ENCODE peak calls at places on chromosome 5, in ten cellular contexts. B is CD8-positive, alpha-beta memory T cell; A is iPS DF 6.9; W is body of pancreas; K is thyroid gland; U is A549; F is AG04450; M is esophagus squamous epithelium; Y is HCT116; N is heart left ventricle. Q is an unnamed sample.

GRCh38 chr5:103778915-103779314 is 216.3 kb upstream of the NUDT12 start:
- DNase-seq in B (peak), A (no peak), W (no peak), K (no peak), U (no peak), F (no peak), M (no peak), Y (no peak), N (no peak), Q (no peak)

GRCh38 chr5:51279983-51280382 is 103.3 kb upstream of the ISL1 start:
- DNase-seq in B (no peak), A (no peak), W (no peak), K (peak), U (no peak), F (no peak), M (no peak), Y (no peak), N (no peak), Q (no peak)

GRCh38 chr5:112691758-112692157 is 45.9 kb upstream of the APC start:
- DNase-seq in B (no peak), A (no peak), W (peak), K (no peak), U (peak), F (no peak), M (no peak), Y (no peak), N (no peak), Q (peak)

GRCh38 chr5:68177676-68178075 is 37.9 kb upstream of the PIK3R1 start:
- DNase-seq in B (no peak), A (no peak), W (no peak), K (no peak), U (no peak), F (no peak), M (no peak), Y (no peak), N (no peak), Q (peak)

GRCh38 chr5:59485104-59485503 is 408.4 kb downstream of the PDE4D start:
- DNase-seq in B (no peak), A (no peak), W (no peak), K (no peak), U (no peak), F (no peak), M (no peak), Y (no peak), N (no peak), Q (no peak)

GRCh38 chr5:167764650-167765289 is 526.7 kb upstream of the WWC1 start:
- DNase-seq in B (no peak), A (no peak), W (no peak), K (no peak), U (no peak), F (no peak), M (no peak), Y (no peak), N (no peak), Q (no peak)

GRCh38 chr5:1495525-1495897 is 28.2 kb downstream of the LPCAT1 start:
- DNase-seq in B (no peak), A (no peak), W (no peak), K (no peak), U (no peak), F (no peak), M (no peak), Y (no peak), N (no peak), Q (no peak)

GRCh38 chr5:160169326-160169725 is 50.1 kb upstream of the PWWP2A start:
- DNase-seq in B (no peak), A (no peak), W (no peak), K (no peak), U (no peak), F (peak), M (no peak), Y (no peak), N (peak), Q (no peak)

GRCh38 chr5:10658265-10658664 is 94.4 kb downstream of the ANKRD33B start:
- DNase-seq in B (no peak), A (no peak), W (no peak), K (no peak), U (no peak), F (no peak), M (no peak), Y (no peak), N (no peak), Q (no peak)

GRCh38 chr5:137627293-137627692 is 108.6 kb downstream of the KLHL3 start:
- DNase-seq in B (no peak), A (no peak), W (peak), K (no peak), U (no peak), F (no peak), M (no peak), Y (no peak), N (no peak), Q (no peak)

GRCh38 chr5:120684213-120684612 is 220.1 kb downstream of the PRR16 start:
- DNase-seq in B (no peak), A (no peak), W (no peak), K (no peak), U (no peak), F (no peak), M (no peak), Y (peak), N (no peak), Q (no peak)

GRCh38 chr5:32027717-32028321 is 146.3 kb downstream of the GOLPH3 start:
- DNase-seq in B (no peak), A (no peak), W (peak), K (peak), U (peak), F (peak), M (no peak), Y (peak), N (peak), Q (peak)

GRCh38 chr5:36948041-36948440 is 71.5 kb downstream of the NIPBL start:
- DNase-seq in B (no peak), A (no peak), W (no peak), K (no peak), U (no peak), F (peak), M (no peak), Y (no peak), N (no peak), Q (peak)

GRCh38 chr5:15889001-15889400 is 290.6 kb downstream of the MARCHF11 start:
- DNase-seq in B (no peak), A (no peak), W (no peak), K (no peak), U (no peak), F (no peak), M (no peak), Y (no peak), N (no peak), Q (no peak)

GRCh38 chr5:9069650-9070049 is 476.2 kb downstream of the SEMA5A start:
- DNase-seq in B (no peak), A (no peak), W (no peak), K (no peak), U (no peak), F (peak), M (no peak), Y (no peak), N (no peak), Q (no peak)

GRCh38 chr5:39699164-39699563 is 274.4 kb upstream of the DAB2 start:
- DNase-seq in B (no peak), A (no peak), W (no peak), K (no peak), U (no peak), F (no peak), M (no peak), Y (no peak), N (no peak), Q (no peak)

GRCh38 chr5:164175083-164175482 is 669.7 kb downstream of the MAT2B start:
- DNase-seq in B (no peak), A (no peak), W (no peak), K (no peak), U (no peak), F (no peak), M (no peak), Y (no peak), N (no peak), Q (no peak)

GRCh38 chr5:112419050-112419595 is at the start of gene EPB41L4A:
- DNase-seq in B (no peak), A (no peak), W (peak), K (peak), U (peak), F (no peak), M (no peak), Y (no peak), N (peak), Q (peak)

GRCh38 chr5:181149806-181150733 is 2.7 kb downstream of the OR2V2 start:
- DNase-seq in B (no peak), A (no peak), W (no peak), K (no peak), U (no peak), F (no peak), M (no peak), Y (no peak), N (no peak), Q (no peak)

GRCh38 chr5:373710-374602 is 52.4 kb downstream of the AHRR start:
- DNase-seq in B (peak), A (no peak), W (peak), K (peak), U (peak), F (no peak), M (no peak), Y (no peak), N (no peak), Q (peak)

GRCh38 chr5:168140256-168140655 is 151.2 kb upstream of the WWC1 start:
- DNase-seq in B (no peak), A (no peak), W (no peak), K (no peak), U (no peak), F (no peak), M (no peak), Y (no peak), N (no peak), Q (no peak)

GRCh38 chr5:170302729-170303501 is 5.3 kb upstream of the LCP2 start:
- DNase-seq in B (peak), A (no peak), W (peak), K (peak), U (no peak), F (no peak), M (no peak), Y (no peak), N (peak), Q (peak)

GRCh38 chr5:150302301-150303069 is at the start of gene ARSI:
- DNase-seq in B (no peak), A (peak), W (peak), K (no peak), U (peak), F (peak), M (no peak), Y (no peak), N (peak), Q (peak)

GRCh38 chr5:36878421-36879088 is 2.0 kb downstream of the NIPBL start:
- DNase-seq in B (no peak), A (no peak), W (peak), K (peak), U (no peak), F (no peak), M (no peak), Y (no peak), N (peak), Q (peak)

GRCh38 chr5:68419637-68420452 is 204.3 kb downstream of the PIK3R1 start:
- DNase-seq in B (no peak), A (no peak), W (peak), K (peak), U (no peak), F (no peak), M (no peak), Y (no peak), N (no peak), Q (no peak)

GRCh38 chr5:38532165-38532669 is 24.2 kb downstream of the LIFR start:
- DNase-seq in B (no peak), A (no peak), W (no peak), K (peak), U (no peak), F (no peak), M (no peak), Y (no peak), N (no peak), Q (peak)

GRCh38 chr5:17096975-17097695 is 120.3 kb upstream of the BASP1 start:
- DNase-seq in B (no peak), A (no peak), W (no peak), K (no peak), U (no peak), F (no peak), M (no peak), Y (no peak), N (no peak), Q (no peak)

GRCh38 chr5:160262151-160262550 is 32.8 kb downstream of the FABP6 start:
- DNase-seq in B (no peak), A (no peak), W (no peak), K (no peak), U (no peak), F (no peak), M (no peak), Y (no peak), N (no peak), Q (no peak)

GRCh38 chr5:137636846-137637515 is 98.9 kb downstream of the KLHL3 start:
- DNase-seq in B (no peak), A (no peak), W (no peak), K (no peak), U (no peak), F (no peak), M (no peak), Y (no peak), N (no peak), Q (no peak)

GRCh38 chr5:144510845-144511580 is 340.3 kb downstream of the KCTD16 start:
- DNase-seq in B (no peak), A (no peak), W (peak), K (no peak), U (no peak), F (no peak), M (no peak), Y (no peak), N (no peak), Q (no peak)
- H3K27ac ChIP-seq in B (no peak), A (no peak), W (peak), K (no peak), U (no peak), F (no peak), M (no peak), Y (no peak), N (no peak), Q (no peak)

DNA sequence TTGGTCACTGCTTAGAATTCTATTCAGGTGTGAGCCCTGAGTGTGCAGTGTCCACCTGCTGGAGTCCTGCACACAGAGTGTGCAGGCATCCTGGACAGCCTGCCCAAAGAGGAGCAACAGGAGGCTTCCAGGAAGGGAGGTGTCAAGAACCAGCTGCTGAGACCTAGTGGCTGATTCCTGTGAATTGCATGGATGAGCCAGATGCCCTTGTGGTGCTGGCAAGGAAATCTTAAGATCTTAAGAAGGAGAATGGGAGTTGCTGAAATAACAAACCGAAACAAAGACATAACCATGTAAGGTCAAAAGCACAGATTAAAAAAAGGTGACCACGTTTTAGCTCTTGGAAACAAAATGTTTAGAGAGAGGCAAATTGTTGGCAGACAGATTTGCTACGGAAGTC is 29.3 kb upstream of the RPS23 start:
- DNase-seq in B (no peak), A (no peak), W (no peak), K (peak), U (no peak), F (no peak), M (no peak), Y (no peak), N (no peak), Q (no peak)
- H3K27ac ChIP-seq in B (no peak), A (no peak), W (no peak), K (no peak), U (no peak), F (no peak), M (no peak), Y (no peak), N (no peak), Q (no peak)

DNA sequence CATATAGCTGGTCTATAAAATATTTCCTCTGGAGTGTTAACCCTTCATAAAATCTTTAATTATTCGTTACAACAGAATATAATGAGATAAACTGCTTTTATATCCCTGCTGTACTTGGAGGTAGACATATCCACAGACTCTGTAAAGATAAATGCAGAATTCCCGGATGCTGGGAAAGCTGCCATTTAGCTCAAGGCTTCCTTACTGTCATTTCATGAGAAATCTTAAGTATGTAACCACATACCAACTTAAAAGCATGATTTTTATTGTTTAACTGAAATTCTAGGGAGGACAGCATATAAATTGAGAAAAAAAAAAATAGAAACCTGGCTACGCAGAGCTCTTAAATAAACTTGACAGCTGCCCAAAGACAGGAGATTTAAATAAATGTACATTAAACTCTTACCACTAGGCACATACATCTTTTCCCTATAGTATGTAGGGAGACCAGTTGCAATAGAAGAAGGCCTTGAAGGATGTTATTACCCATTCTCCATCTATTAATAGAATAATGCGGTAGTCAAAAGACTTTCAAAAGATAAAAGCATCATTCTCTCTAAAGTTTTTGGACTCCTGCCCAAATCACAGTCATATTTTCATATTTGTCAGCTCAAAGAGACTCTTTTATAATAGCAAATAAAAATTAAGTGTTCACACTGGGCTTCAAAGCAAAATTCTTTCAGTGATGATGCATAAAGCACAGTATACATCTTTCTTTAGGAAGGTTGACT is 373.9 kb downstream of the NDUFS4 start:
- DNase-seq in B (no peak), A (no peak), W (no peak), K (no peak), U (no peak), F (no peak), M (no peak), Y (no peak), N (no peak), Q (no peak)
- H3K27ac ChIP-seq in B (no peak), A (no peak), W (no peak), K (no peak), U (no peak), F (no peak), M (no peak), Y (no peak), N (no peak), Q (no peak)

GRCh38 chr5:144085381-144085780 is 85.1 kb downstream of the YIPF5 start:
- DNase-seq in B (no peak), A (no peak), W (no peak), K (no peak), U (no peak), F (no peak), M (no peak), Y (no peak), N (no peak), Q (peak)
- H3K27ac ChIP-seq in B (no peak), A (no peak), W (no peak), K (no peak), U (no peak), F (no peak), M (no peak), Y (no peak), N (no peak), Q (no peak)

DNA sequence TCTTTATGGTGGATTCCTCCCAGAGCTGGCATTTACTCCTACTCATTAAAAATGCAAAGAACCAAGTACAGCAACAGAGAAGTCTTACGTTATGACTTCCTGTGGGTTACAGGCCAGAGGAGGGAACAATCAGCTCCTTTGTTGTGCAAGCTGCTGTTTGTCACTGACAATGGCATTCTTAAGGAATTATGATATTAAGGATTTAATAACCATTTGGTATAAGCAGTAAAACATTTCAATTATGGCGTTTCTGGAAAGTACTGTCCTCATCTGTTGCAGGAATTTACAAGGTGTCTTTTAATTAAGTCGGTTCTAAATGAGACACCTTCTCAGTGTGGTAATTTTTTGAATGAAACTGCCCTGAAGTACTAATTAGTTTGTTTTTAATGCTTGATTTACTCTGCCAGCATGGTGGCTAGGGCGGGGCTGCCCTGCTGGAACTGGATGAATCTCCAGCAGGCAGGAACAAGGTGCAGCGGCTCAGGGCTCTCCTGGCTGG is 49.1 kb upstream of the VDAC1 start:
- DNase-seq in B (no peak), A (no peak), W (no peak), K (no peak), U (no peak), F (no peak), M (no peak), Y (peak), N (no peak), Q (no peak)
- H3K27ac ChIP-seq in B (no peak), A (no peak), W (peak), K (no peak), U (no peak), F (no peak), M (peak), Y (no peak), N (no peak), Q (no peak)

GRCh38 chr5:173780356-173781234 is 107.6 kb upstream of the CPEB4 start:
- DNase-seq in B (no peak), A (no peak), W (peak), K (no peak), U (no peak), F (no peak), M (no peak), Y (no peak), N (no peak), Q (no peak)
- H3K27ac ChIP-seq in B (no peak), A (no peak), W (no peak), K (peak), U (peak), F (peak), M (peak), Y (no peak), N (no peak), Q (no peak)

DNA sequence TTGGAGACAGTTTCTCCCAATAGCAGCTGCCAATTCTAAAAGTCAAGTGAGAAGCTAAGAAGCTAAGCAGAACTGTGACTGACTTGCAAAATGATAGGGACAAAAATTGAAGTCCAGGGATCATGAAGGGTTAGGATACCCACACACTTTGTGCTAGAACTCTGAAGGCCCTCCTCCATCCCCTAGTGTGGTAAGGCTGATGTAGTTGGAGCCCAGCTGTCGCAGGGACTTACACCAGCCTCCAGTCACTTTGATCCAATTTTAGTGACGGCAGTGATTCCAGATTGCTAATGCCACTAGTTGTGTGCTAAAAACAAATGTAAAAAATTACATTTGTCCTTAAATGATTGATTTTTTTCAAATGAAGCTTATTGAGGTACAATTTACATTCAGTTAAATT is 742.7 kb upstream of the ZNF608 start:
- DNase-seq in B (no peak), A (no peak), W (no peak), K (no peak), U (no peak), F (no peak), M (no peak), Y (no peak), N (no peak), Q (no peak)
- H3K27ac ChIP-seq in B (no peak), A (no peak), W (no peak), K (no peak), U (no peak), F (no peak), M (no peak), Y (no peak), N (no peak), Q (no peak)

GRCh38 chr5:56947052-56947451 is 4.9 kb downstream of the MIER3 start:
- DNase-seq in B (no peak), A (no peak), W (no peak), K (no peak), U (no peak), F (no peak), M (no peak), Y (no peak), N (no peak), Q (no peak)

GRCh38 chr5:56950626-56951130 is 1.2 kb downstream of the MIER3 start:
- DNase-seq in B (peak), A (no peak), W (peak), K (peak), U (peak), F (peak), M (no peak), Y (peak), N (peak), Q (peak)

GRCh38 chr5:56951946-56952691 is at the start of gene MIER3:
- DNase-seq in B (peak), A (no peak), W (peak), K (peak), U (peak), F (peak), M (no peak), Y (peak), N (peak), Q (peak)

GRCh38 chr5:56951131-56951945 is 585 bp downstream of the MIER3 start:
- DNase-seq in B (peak), A (no peak), W (peak), K (peak), U (peak), F (no peak), M (no peak), Y (no peak), N (peak), Q (no peak)
- H3K27ac ChIP-seq in B (peak), A (no peak), W (peak), K (peak), U (peak), F (peak), M (peak), Y (peak), N (peak), Q (peak)

GRCh38 chr5:156589859-156590216 is 260.3 kb upstream of the PPP1R2B start:
- DNase-seq in B (no peak), A (no peak), W (no peak), K (no peak), U (no peak), F (no peak), M (no peak), Y (no peak), N (no peak), Q (no peak)
- H3K27ac ChIP-seq in B (no peak), A (no peak), W (no peak), K (no peak), U (no peak), F (no peak), M (no peak), Y (no peak), N (no peak), Q (no peak)

Q was measured in trophoblast cell.